ENCODE peak calls at places on chromosomes 3 and 15, in ten cellular contexts. B is breast epithelium, K is prostate gland, P is stomach, Y is endothelial cell of umbilical vein, L is HL-60, C is spleen, T is SK-N-SH, F is sigmoid colon, X is K562. H is an unnamed sample.
A peak's percentile ranks its signal among the peaks of the same experiment; 100 is the strongest.

GRCh38 chr3:117443014-117443413 is 733.4 kb downstream of the TUSC7 start:
- DNase-seq in K (no peak), F (no peak), Y (no peak), L (no peak), T (no peak), P (no peak), X (no peak), C (no peak), B (no peak), H (no peak)

GRCh38 chr15:61724276-61724939 is 335.8 kb downstream of the VPS13C start:
- DNase-seq in T (no peak), B (no peak), Y (no peak), P (no peak), F (no peak), C (no peak), L (no peak), K (no peak), X (no peak), H (no peak)

GRCh38 chr3:171286580-171287249 is 173.5 kb downstream of the TNIK start:
- DNase-seq in P (no peak), B (no peak), F (no peak), L (no peak), Y (peak; percentile 58), X (no peak), T (no peak), C (no peak), K (peak; percentile 9), H (no peak)

GRCh38 chr15:70375006-70375409 is 277.3 kb upstream of the TLE3 start:
- DNase-seq in F (peak; percentile 80), T (peak; percentile 74), C (peak; percentile 45), X (no peak), P (no peak), B (peak; percentile 84), L (no peak), Y (no peak), K (peak; percentile 73), H (no peak)

GRCh38 chr3:54433846-54434245 is 311.5 kb downstream of the CACNA2D3 start:
- DNase-seq in Y (no peak), F (no peak), B (no peak), C (no peak), L (no peak), P (no peak), T (peak; percentile 20), K (no peak), X (no peak), H (no peak)

GRCh38 chr3:69142090-69142489 is 19.7 kb upstream of the LMOD3 start:
- DNase-seq in L (no peak), B (no peak), X (no peak), C (no peak), F (no peak), P (no peak), T (no peak), Y (no peak), K (no peak), H (no peak)

GRCh38 chr3:134974621-134975020 is 179.6 kb downstream of the EPHB1 start:
- DNase-seq in K (no peak), X (no peak), B (no peak), Y (no peak), F (no peak), C (no peak), T (no peak), L (no peak), P (no peak), H (no peak)

GRCh38 chr15:66251065-66251789 is 2.3 kb downstream of the MEGF11 start:
- DNase-seq in Y (no peak), L (no peak), P (no peak), B (no peak), C (no peak), F (no peak), T (no peak), K (no peak), X (no peak), H (no peak)

GRCh38 chr15:25183581-25184330 is 229.0 kb downstream of the SNRPN start:
- DNase-seq in L (no peak), C (peak; percentile 58), X (no peak), B (no peak), Y (no peak), P (no peak), K (no peak), F (peak; percentile 36), T (no peak), H (no peak)

GRCh38 chr15:25182098-25182478 is 227.3 kb downstream of the SNRPN start:
- DNase-seq in B (peak; percentile 5), K (no peak), F (peak; percentile 35), L (no peak), Y (no peak), C (peak; percentile 41), P (peak; percentile 9), X (no peak), T (no peak), H (no peak)

GRCh38 chr15:25181290-25182097 is 226.7 kb downstream of the SNRPN start:
- DNase-seq in P (peak; percentile 13), B (peak; percentile 19), K (no peak), C (peak; percentile 58), Y (no peak), X (no peak), F (peak; percentile 46), L (no peak), T (no peak), H (peak; percentile 3)

GRCh38 chr15:25184356-25185155 is 229.8 kb downstream of the SNRPN start:
- DNase-seq in F (peak; percentile 24), L (no peak), T (no peak), C (peak; percentile 58), K (no peak), Y (no peak), B (peak; percentile 5), P (no peak), X (no peak), H (no peak)

GRCh38 chr15:25182736-25183445 is 228.1 kb downstream of the SNRPN start:
- DNase-seq in B (peak; percentile 2), L (no peak), F (peak; percentile 40), C (peak; percentile 50), K (no peak), P (no peak), Y (no peak), X (no peak), T (no peak), H (no peak)
- TF ChIP-seq CTCF in B (no peak), L (no peak), F (no peak), C (no peak), K (no peak), P (no peak), Y (no peak), X (no peak), T (no peak), H (no peak)

DNA sequence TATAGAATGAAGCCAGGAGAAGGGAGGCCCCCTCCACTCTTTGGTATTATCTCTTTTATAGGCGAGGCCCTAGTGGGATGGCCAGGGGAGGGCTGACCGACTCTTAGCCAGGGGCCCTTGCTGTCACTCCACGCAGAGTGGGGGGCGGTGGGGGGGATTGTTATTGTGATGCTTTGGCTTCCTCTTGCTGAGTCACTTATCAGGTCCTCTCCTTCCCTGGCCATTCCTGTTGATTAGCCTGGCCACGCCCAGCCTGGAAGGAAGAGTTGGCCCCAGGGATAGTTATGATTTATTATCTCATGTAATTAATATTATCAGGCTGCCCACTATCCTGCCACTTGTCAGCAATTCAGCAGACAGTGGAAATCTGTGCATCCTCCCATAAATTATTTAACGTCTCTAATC is 25.5 kb upstream of the SKOR1 start:
- DNase-seq in Y (peak; percentile 16), C (no peak), F (no peak), T (peak; percentile 45), X (peak; percentile 64), L (no peak), K (no peak), B (no peak), P (no peak), H (no peak)
- TF ChIP-seq POLR2AphosphoS5 in Y (no peak), C (no peak), F (no peak), T (no peak), X (no peak), L (no peak), K (no peak), B (no peak), P (no peak), H (no peak)

GRCh38 chr3:15405448-15406050 is 21.8 kb downstream of the METTL6 start:
- DNase-seq in L (peak; percentile 32), X (peak; percentile 62), P (no peak), Y (peak; percentile 71), B (no peak), T (peak; percentile 51), K (peak; percentile 18), F (no peak), C (no peak), H (no peak)

GRCh38 chr3:15409239-15409638 is 18.1 kb downstream of the METTL6 start:
- DNase-seq in B (no peak), F (no peak), X (no peak), Y (no peak), K (no peak), C (no peak), P (no peak), T (no peak), L (no peak), H (no peak)

GRCh38 chr3:15401936-15402335 is 25.4 kb downstream of the METTL6 start:
- DNase-seq in X (no peak), P (no peak), K (no peak), T (no peak), Y (no peak), L (no peak), C (no peak), F (no peak), B (no peak), H (no peak)

GRCh38 chr3:15403965-15404364 is 23.4 kb downstream of the METTL6 start:
- DNase-seq in L (no peak), K (no peak), Y (no peak), B (no peak), F (no peak), T (no peak), P (no peak), X (no peak), C (no peak), H (no peak)

DNA sequence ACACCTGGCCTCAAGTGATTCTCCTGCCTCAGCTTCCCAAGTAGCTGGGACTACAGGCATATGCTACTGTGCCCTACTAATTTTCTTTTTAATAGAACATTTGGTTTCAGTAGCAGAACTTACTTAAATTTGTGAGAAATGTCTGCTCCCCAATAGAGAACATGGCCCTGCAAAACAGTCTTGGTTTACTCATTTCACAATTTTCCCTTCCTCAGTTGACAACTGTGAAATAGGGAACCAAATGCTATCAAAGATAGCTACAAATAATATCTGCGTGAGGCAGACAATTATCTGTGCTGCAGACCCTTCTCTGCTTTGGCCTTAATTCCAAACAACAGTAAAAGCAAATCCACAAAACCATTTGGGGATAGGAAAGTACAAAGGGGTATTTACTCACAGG is 22.6 kb downstream of the METTL6 start:
- DNase-seq in K (no peak), C (no peak), L (peak; percentile 7), P (no peak), X (no peak), F (no peak), Y (no peak), B (no peak), T (no peak), H (no peak)
- H3K27ac ChIP-seq in K (no peak overlapping the region), C (peak overlapping the region; percentile 46), L (peak overlapping the region; percentile 0), P (no peak overlapping the region), X (no peak overlapping the region), F (no peak overlapping the region), Y (no peak overlapping the region), B (no peak overlapping the region), T (no peak overlapping the region), H (no peak overlapping the region)

DNA sequence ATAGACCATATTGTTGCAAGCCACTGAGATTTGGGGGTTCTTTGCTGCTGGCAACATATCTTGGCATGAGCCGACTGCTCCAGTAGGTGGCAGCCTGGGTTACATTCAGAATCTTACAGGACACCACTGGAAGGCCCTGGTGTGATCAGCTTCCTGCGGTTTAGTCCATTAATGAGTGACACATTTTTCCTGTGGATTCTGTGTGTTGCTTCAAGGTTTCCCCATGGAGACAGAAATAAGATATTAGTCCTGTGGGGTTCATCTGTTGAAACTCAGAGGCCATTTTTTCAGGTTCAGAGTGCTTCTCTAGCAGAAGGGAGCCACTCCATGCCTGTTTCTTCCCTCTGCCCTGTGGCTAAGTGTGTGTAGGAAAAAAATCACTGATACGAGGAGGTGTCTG is 116.2 kb downstream of the MFSD1 start:
- DNase-seq in P (peak; percentile 46), B (no peak), K (no peak), Y (peak; percentile 83), X (peak; percentile 30), L (peak; percentile 32), C (no peak), T (peak; percentile 58), F (no peak), H (peak; percentile 24)
- TF ChIP-seq CTCF in P (peak; percentile 42), B (peak; percentile 61), K (peak; percentile 14), Y (peak; percentile 82), X (peak; percentile 49), L (peak; percentile 70), C (peak; percentile 32), T (peak; percentile 83), F (no peak), H (peak; percentile 37)

H was measured in transverse colon.